ENCODE peak calls at places on chromosomes 2 and 18, in six cellular contexts. One of them, this sample, is unnamed.

GRCh38 chr18:24022141-24022540 is 7.6 kb downstream of the TTC39C start:
- DNase-seq in fibroblast of lung: peak
- DNase-seq in AG04450: no peak
- DNase-seq in PC-3: no peak
- DNase-seq in upper lobe of left lung: no peak
- DNase-seq in tibial nerve: no peak
- DNase-seq in this sample: no peak

GRCh38 chr2:101150306-101151140 is 659 bp downstream of the TBC1D8 start:
- DNase-seq in fibroblast of lung: no peak
- DNase-seq in AG04450: no peak
- DNase-seq in PC-3: peak
- DNase-seq in upper lobe of left lung: peak
- DNase-seq in tibial nerve: peak
- DNase-seq in this sample: peak

GRCh38 chr18:46408334-46408987 is 248.6 kb downstream of the LOXHD1 start:
- DNase-seq in fibroblast of lung: no peak
- DNase-seq in AG04450: no peak
- DNase-seq in PC-3: no peak
- DNase-seq in upper lobe of left lung: no peak
- DNase-seq in tibial nerve: no peak
- DNase-seq in this sample: no peak

GRCh38 chr2:237702439-237703397 is 75.3 kb downstream of the LRRFIP1 start:
- DNase-seq in fibroblast of lung: peak
- DNase-seq in AG04450: no peak
- DNase-seq in PC-3: no peak
- DNase-seq in upper lobe of left lung: peak
- DNase-seq in tibial nerve: no peak
- DNase-seq in this sample: peak

GRCh38 chr2:100592226-100592625 is 29.4 kb downstream of the PDCL3 start:
- DNase-seq in fibroblast of lung: no peak
- DNase-seq in AG04450: no peak
- DNase-seq in PC-3: no peak
- DNase-seq in upper lobe of left lung: no peak
- DNase-seq in tibial nerve: no peak
- DNase-seq in this sample: no peak

GRCh38 chr2:112048887-112049286 is 6.2 kb upstream of the TMEM87B start:
- DNase-seq in fibroblast of lung: peak
- DNase-seq in AG04450: no peak
- DNase-seq in PC-3: peak
- DNase-seq in upper lobe of left lung: no peak
- DNase-seq in tibial nerve: no peak
- DNase-seq in this sample: peak

GRCh38 chr2:45759310-45759851 is 107.9 kb downstream of the PRKCE start:
- DNase-seq in fibroblast of lung: peak
- DNase-seq in AG04450: no peak
- DNase-seq in PC-3: no peak
- DNase-seq in upper lobe of left lung: no peak
- DNase-seq in tibial nerve: no peak
- DNase-seq in this sample: peak

GRCh38 chr18:71809711-71810110 is 734.4 kb downstream of the CBLN2 start:
- DNase-seq in fibroblast of lung: no peak
- DNase-seq in AG04450: no peak
- DNase-seq in PC-3: no peak
- DNase-seq in upper lobe of left lung: no peak
- DNase-seq in tibial nerve: no peak
- DNase-seq in this sample: no peak

GRCh38 chr2:235027558-235028214 is 75.9 kb downstream of the SH3BP4 start:
- DNase-seq in fibroblast of lung: peak
- DNase-seq in AG04450: no peak
- DNase-seq in PC-3: peak
- DNase-seq in upper lobe of left lung: peak
- DNase-seq in tibial nerve: no peak
- DNase-seq in this sample: no peak

GRCh38 chr2:109609352-109610024 is 4.3 kb downstream of the SEPTIN10 start:
- DNase-seq in fibroblast of lung: no peak
- DNase-seq in AG04450: no peak
- DNase-seq in PC-3: peak
- DNase-seq in upper lobe of left lung: no peak
- DNase-seq in tibial nerve: no peak
- DNase-seq in this sample: no peak

GRCh38 chr2:55384786-55385185 is 34.9 kb downstream of the CCDC88A start:
- DNase-seq in fibroblast of lung: no peak
- DNase-seq in AG04450: no peak
- DNase-seq in PC-3: no peak
- DNase-seq in upper lobe of left lung: no peak
- DNase-seq in tibial nerve: no peak
- DNase-seq in this sample: no peak

GRCh38 chr2:20538308-20539132 is 91.6 kb downstream of the RHOB start:
- DNase-seq in fibroblast of lung: no peak
- DNase-seq in AG04450: no peak
- DNase-seq in PC-3: no peak
- DNase-seq in upper lobe of left lung: no peak
- DNase-seq in tibial nerve: no peak
- DNase-seq in this sample: no peak

GRCh38 chr2:20135631-20136050 is 84.2 kb upstream of the LAPTM4A start:
- DNase-seq in fibroblast of lung: peak
- DNase-seq in AG04450: no peak
- DNase-seq in PC-3: peak
- DNase-seq in upper lobe of left lung: peak
- DNase-seq in tibial nerve: peak
- DNase-seq in this sample: peak

GRCh38 chr2:239025081-239025801 is 177.4 kb downstream of the TWIST2 start:
- DNase-seq in fibroblast of lung: peak
- DNase-seq in AG04450: no peak
- DNase-seq in PC-3: peak
- DNase-seq in upper lobe of left lung: peak
- DNase-seq in tibial nerve: no peak
- DNase-seq in this sample: peak

GRCh38 chr2:154587739-154588138 is 110.8 kb upstream of the KCNJ3 start:
- DNase-seq in fibroblast of lung: no peak
- DNase-seq in AG04450: no peak
- DNase-seq in PC-3: no peak
- DNase-seq in upper lobe of left lung: no peak
- DNase-seq in tibial nerve: no peak
- DNase-seq in this sample: peak

GRCh38 chr2:74379851-74380789 is at the start of gene DCTN1:
- DNase-seq in fibroblast of lung: peak
- DNase-seq in AG04450: peak
- DNase-seq in PC-3: no peak
- DNase-seq in upper lobe of left lung: peak
- DNase-seq in tibial nerve: no peak
- DNase-seq in this sample: peak

GRCh38 chr2:213861638-213862037 is 549.2 kb upstream of the VWC2L start:
- DNase-seq in fibroblast of lung: no peak
- DNase-seq in AG04450: no peak
- DNase-seq in PC-3: no peak
- DNase-seq in upper lobe of left lung: no peak
- DNase-seq in tibial nerve: no peak
- DNase-seq in this sample: no peak

GRCh38 chr2:213868526-213868925 is 542.3 kb upstream of the VWC2L start:
- DNase-seq in fibroblast of lung: no peak
- DNase-seq in AG04450: no peak
- DNase-seq in PC-3: no peak
- DNase-seq in upper lobe of left lung: no peak
- DNase-seq in tibial nerve: no peak
- DNase-seq in this sample: no peak

DNA sequence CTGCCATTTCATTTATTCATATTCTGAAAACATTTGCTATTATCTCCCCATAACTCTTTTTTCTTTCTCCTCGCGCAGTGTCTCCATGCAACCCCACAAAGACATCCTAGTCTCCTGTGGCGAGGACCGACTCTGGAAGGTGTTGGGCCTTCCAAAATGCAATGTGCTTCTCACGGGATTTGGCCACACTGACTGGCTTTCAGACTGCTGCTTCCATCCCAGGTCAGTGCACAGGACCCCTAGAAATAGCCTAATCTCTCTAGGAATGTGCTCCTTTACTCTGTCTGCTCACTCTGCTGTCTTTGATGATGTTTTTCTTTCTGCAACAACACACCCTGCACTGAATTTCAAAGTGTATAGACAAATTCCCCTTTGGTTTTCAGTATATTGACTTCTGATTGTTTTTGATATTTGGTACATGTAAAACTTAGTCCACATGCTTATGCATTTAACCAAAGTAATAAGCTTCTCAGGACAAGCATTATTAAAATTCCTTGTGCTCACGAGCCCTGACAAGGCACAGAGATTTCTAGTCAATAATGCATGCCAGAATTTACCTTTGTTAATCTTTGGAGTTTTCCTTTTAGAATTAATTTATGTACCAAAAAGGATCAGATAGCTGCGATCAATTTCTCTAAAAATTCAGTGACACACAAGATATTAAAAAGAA is 548.3 kb upstream of the VWC2L start:
- DNase-seq in fibroblast of lung: no peak
- DNase-seq in AG04450: no peak
- DNase-seq in PC-3: no peak
- DNase-seq in upper lobe of left lung: no peak
- DNase-seq in tibial nerve: no peak
- DNase-seq in this sample: no peak
- H3K27ac ChIP-seq in fibroblast of lung: no peak
- H3K27ac ChIP-seq in AG04450: no peak
- H3K27ac ChIP-seq in PC-3: no peak
- H3K27ac ChIP-seq in upper lobe of left lung: no peak
- H3K27ac ChIP-seq in tibial nerve: no peak
- H3K27ac ChIP-seq in this sample: no peak

DNA sequence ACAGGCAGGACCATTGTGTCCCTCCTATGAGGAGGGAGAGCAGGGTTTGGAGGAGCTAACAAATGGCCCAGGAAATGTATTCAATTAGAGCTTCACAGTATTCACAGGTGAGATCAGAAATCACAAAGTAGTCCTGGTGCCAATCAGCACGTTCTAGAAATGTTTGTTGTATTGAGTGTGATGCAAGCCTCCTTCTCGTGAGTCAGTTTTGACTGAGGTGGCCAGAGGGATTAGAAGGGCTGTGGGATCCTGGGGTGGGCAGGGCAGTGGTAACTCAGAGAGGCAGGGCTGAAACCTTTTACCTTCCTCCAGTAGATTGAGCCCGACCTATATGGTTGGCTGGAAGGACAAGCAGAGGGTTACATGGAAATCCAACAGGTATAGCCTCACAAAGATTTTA is 95.0 kb downstream of the BOD1L2 start:
- DNase-seq in fibroblast of lung: no peak
- DNase-seq in AG04450: no peak
- DNase-seq in PC-3: no peak
- DNase-seq in upper lobe of left lung: no peak
- DNase-seq in tibial nerve: no peak
- DNase-seq in this sample: no peak
- H3K27ac ChIP-seq in fibroblast of lung: no peak
- H3K27ac ChIP-seq in AG04450: no peak
- H3K27ac ChIP-seq in PC-3: no peak
- H3K27ac ChIP-seq in upper lobe of left lung: no peak
- H3K27ac ChIP-seq in tibial nerve: no peak
- H3K27ac ChIP-seq in this sample: no peak

GRCh38 chr18:63534615-63535014 is 7.6 kb upstream of the SERPINB12 start:
- DNase-seq in fibroblast of lung: no peak
- DNase-seq in AG04450: no peak
- DNase-seq in PC-3: no peak
- DNase-seq in upper lobe of left lung: no peak
- DNase-seq in tibial nerve: no peak
- DNase-seq in this sample: no peak

GRCh38 chr18:63528863-63529492 is 13.2 kb upstream of the SERPINB12 start:
- DNase-seq in fibroblast of lung: no peak
- DNase-seq in AG04450: no peak
- DNase-seq in PC-3: no peak
- DNase-seq in upper lobe of left lung: no peak
- DNase-seq in tibial nerve: no peak
- DNase-seq in this sample: no peak

GRCh38 chr18:63532471-63532870 is 9.7 kb upstream of the SERPINB12 start:
- DNase-seq in fibroblast of lung: no peak
- DNase-seq in AG04450: no peak
- DNase-seq in PC-3: no peak
- DNase-seq in upper lobe of left lung: no peak
- DNase-seq in tibial nerve: no peak
- DNase-seq in this sample: no peak
- H3K27ac ChIP-seq in fibroblast of lung: no peak
- H3K27ac ChIP-seq in AG04450: no peak
- H3K27ac ChIP-seq in PC-3: no peak
- H3K27ac ChIP-seq in upper lobe of left lung: no peak
- H3K27ac ChIP-seq in tibial nerve: no peak
- H3K27ac ChIP-seq in this sample: no peak

GRCh38 chr2:10159486-10160160 is 37.1 kb downstream of the RRM2 start:
- DNase-seq in fibroblast of lung: no peak
- DNase-seq in AG04450: no peak
- DNase-seq in PC-3: no peak
- DNase-seq in upper lobe of left lung: no peak
- DNase-seq in tibial nerve: no peak
- DNase-seq in this sample: no peak
- H3K27ac ChIP-seq in fibroblast of lung: no peak
- H3K27ac ChIP-seq in AG04450: no peak
- H3K27ac ChIP-seq in PC-3: no peak
- H3K27ac ChIP-seq in upper lobe of left lung: no peak
- H3K27ac ChIP-seq in tibial nerve: no peak
- H3K27ac ChIP-seq in this sample: no peak

GRCh38 chr2:180336550-180336949 is 329.5 kb upstream of the CWC22 start:
- DNase-seq in fibroblast of lung: no peak
- DNase-seq in AG04450: no peak
- DNase-seq in PC-3: no peak
- DNase-seq in upper lobe of left lung: no peak
- DNase-seq in tibial nerve: no peak
- DNase-seq in this sample: no peak

GRCh38 chr2:180328795-180329422 is 321.8 kb upstream of the CWC22 start:
- DNase-seq in fibroblast of lung: no peak
- DNase-seq in AG04450: no peak
- DNase-seq in PC-3: no peak
- DNase-seq in upper lobe of left lung: no peak
- DNase-seq in tibial nerve: no peak
- DNase-seq in this sample: no peak

GRCh38 chr2:180337136-180337535 is 330.0 kb upstream of the CWC22 start:
- DNase-seq in fibroblast of lung: no peak
- DNase-seq in AG04450: no peak
- DNase-seq in PC-3: no peak
- DNase-seq in upper lobe of left lung: no peak
- DNase-seq in tibial nerve: no peak
- DNase-seq in this sample: no peak

DNA sequence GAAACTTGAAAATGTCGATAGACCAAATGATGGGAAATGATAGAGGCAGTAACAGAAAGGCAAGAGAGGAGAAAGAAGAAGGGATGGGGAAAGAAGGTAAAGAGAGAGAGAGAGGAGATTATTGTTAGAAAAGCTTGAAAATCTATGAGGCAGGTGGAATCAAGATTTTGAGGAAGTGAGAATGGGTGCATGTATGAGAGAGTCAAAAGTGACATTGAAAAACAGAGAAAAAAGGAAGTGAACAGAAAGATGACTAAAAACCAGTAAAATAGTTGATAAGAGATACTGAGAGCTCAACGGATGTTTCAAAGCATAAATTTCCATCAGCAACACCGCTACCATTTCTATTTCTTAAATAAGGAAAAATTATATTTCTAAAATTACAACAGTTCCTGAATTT is 327.4 kb upstream of the CWC22 start:
- DNase-seq in fibroblast of lung: no peak
- DNase-seq in AG04450: no peak
- DNase-seq in PC-3: no peak
- DNase-seq in upper lobe of left lung: no peak
- DNase-seq in tibial nerve: no peak
- DNase-seq in this sample: no peak
- H3K27ac ChIP-seq in fibroblast of lung: no peak
- H3K27ac ChIP-seq in AG04450: no peak
- H3K27ac ChIP-seq in PC-3: no peak
- H3K27ac ChIP-seq in upper lobe of left lung: no peak
- H3K27ac ChIP-seq in tibial nerve: no peak
- H3K27ac ChIP-seq in this sample: no peak

This sample was measured in hepatocyte.